ENCODE peak calls at places on chromosomes 5 and 9, in four cellular contexts. One of them, this sample, is unnamed.

GRCh38 chr9:82488702-82489578 is 500.4 kb downstream of the SPATA31D1 start:
- DNase-seq in right atrium auricular region: no peak
- DNase-seq in Panc1: no peak
- DNase-seq in adrenal gland: no peak
- DNase-seq in this sample: peak; percentile 73

GRCh38 chr5:102666164-102666951 is 88.7 kb upstream of the PAM start:
- DNase-seq in right atrium auricular region: no peak
- DNase-seq in Panc1: no peak
- DNase-seq in adrenal gland: peak; percentile 56
- DNase-seq in this sample: no peak

GRCh38 chr5:98173334-98173733 is 600.1 kb upstream of the RGMB start:
- DNase-seq in right atrium auricular region: no peak
- DNase-seq in Panc1: no peak
- DNase-seq in adrenal gland: no peak
- DNase-seq in this sample: no peak

GRCh38 chr5:1490360-1490759 is 33.4 kb downstream of the LPCAT1 start:
- DNase-seq in right atrium auricular region: no peak
- DNase-seq in Panc1: no peak
- DNase-seq in adrenal gland: no peak
- DNase-seq in this sample: no peak

GRCh38 chr9:126443144-126443543 is 116.5 kb downstream of the MVB12B start:
- DNase-seq in right atrium auricular region: no peak
- DNase-seq in Panc1: no peak
- DNase-seq in adrenal gland: no peak
- DNase-seq in this sample: no peak

GRCh38 chr5:161547573-161548471 is 1.3 kb upstream of the GABRB2 start:
- DNase-seq in right atrium auricular region: no peak
- DNase-seq in Panc1: no peak
- DNase-seq in adrenal gland: peak; percentile 25
- DNase-seq in this sample: peak; percentile 52

GRCh38 chr5:52774005-52774410 is 13.7 kb upstream of the ITGA1 start:
- DNase-seq in right atrium auricular region: no peak
- DNase-seq in Panc1: no peak
- DNase-seq in adrenal gland: no peak
- DNase-seq in this sample: peak; percentile 47

GRCh38 chr9:34825780-34826179 is 115.8 kb upstream of the CCL21 start:
- DNase-seq in right atrium auricular region: no peak
- DNase-seq in Panc1: no peak
- DNase-seq in adrenal gland: no peak
- DNase-seq in this sample: no peak

GRCh38 chr5:60810438-60811085 is 33.5 kb downstream of the ELOVL7 start:
- DNase-seq in right atrium auricular region: no peak
- DNase-seq in Panc1: no peak
- DNase-seq in adrenal gland: no peak
- DNase-seq in this sample: no peak

GRCh38 chr9:90956026-90956810 is 154.6 kb downstream of the SYK start:
- DNase-seq in right atrium auricular region: no peak
- DNase-seq in Panc1: no peak
- DNase-seq in adrenal gland: no peak
- DNase-seq in this sample: no peak

GRCh38 chr9:111916234-111916645 is 19.6 kb downstream of the UGCG start:
- DNase-seq in right atrium auricular region: no peak
- DNase-seq in Panc1: no peak
- DNase-seq in adrenal gland: no peak
- DNase-seq in this sample: no peak

GRCh38 chr5:62306494-62307363 is 723 bp downstream of the KIF2A start:
- DNase-seq in right atrium auricular region: peak; percentile 59
- DNase-seq in Panc1: no peak
- DNase-seq in adrenal gland: peak; percentile 14
- DNase-seq in this sample: peak; percentile 69

GRCh38 chr5:73288803-73289720 is 116.1 kb downstream of the TMEM174 start:
- DNase-seq in right atrium auricular region: no peak
- DNase-seq in Panc1: no peak
- DNase-seq in adrenal gland: no peak
- DNase-seq in this sample: no peak

GRCh38 chr9:114883709-114884108 is 46.7 kb downstream of the TNFSF8 start:
- DNase-seq in right atrium auricular region: no peak
- DNase-seq in Panc1: no peak
- DNase-seq in adrenal gland: no peak
- DNase-seq in this sample: no peak

GRCh38 chr9:2608276-2608675 is 13.3 kb upstream of the VLDLR start:
- DNase-seq in right atrium auricular region: no peak
- DNase-seq in Panc1: no peak
- DNase-seq in adrenal gland: no peak
- DNase-seq in this sample: no peak

GRCh38 chr5:169296456-169297220 is 4.3 kb downstream of the SLIT3 start:
- DNase-seq in right atrium auricular region: peak; percentile 73
- DNase-seq in Panc1: peak; percentile 45
- DNase-seq in adrenal gland: no peak
- DNase-seq in this sample: no peak

GRCh38 chr9:86943223-86943870 is 4.0 kb downstream of the GAS1 start:
- DNase-seq in right atrium auricular region: no peak
- DNase-seq in Panc1: no peak
- DNase-seq in adrenal gland: no peak
- DNase-seq in this sample: peak; percentile 52

GRCh38 chr5:55855509-55855908 is 4.4 kb downstream of the IL31RA start:
- DNase-seq in right atrium auricular region: no peak
- DNase-seq in Panc1: no peak
- DNase-seq in adrenal gland: no peak
- DNase-seq in this sample: no peak

GRCh38 chr5:15695171-15695676 is 195.2 kb downstream of the FBXL7 start:
- DNase-seq in right atrium auricular region: no peak
- DNase-seq in Panc1: no peak
- DNase-seq in adrenal gland: no peak
- DNase-seq in this sample: no peak

GRCh38 chr5:76388791-76389512 is 14.1 kb upstream of the IQGAP2 start:
- DNase-seq in right atrium auricular region: no peak
- DNase-seq in Panc1: no peak
- DNase-seq in adrenal gland: no peak
- DNase-seq in this sample: no peak

GRCh38 chr9:19490269-19490668 is 81.5 kb downstream of the ACER2 start:
- DNase-seq in right atrium auricular region: no peak
- DNase-seq in Panc1: no peak
- DNase-seq in adrenal gland: no peak
- DNase-seq in this sample: no peak

GRCh38 chr9:109880276-109881169 is 100.5 kb downstream of the PALM2AKAP2 start:
- DNase-seq in right atrium auricular region: no peak
- DNase-seq in Panc1: no peak
- DNase-seq in adrenal gland: no peak
- DNase-seq in this sample: no peak

GRCh38 chr9:27437652-27438373 is 86.3 kb upstream of the IFNK start:
- DNase-seq in right atrium auricular region: no peak
- DNase-seq in Panc1: no peak
- DNase-seq in adrenal gland: no peak
- DNase-seq in this sample: no peak

GRCh38 chr5:37789991-37790390 is 49.9 kb downstream of the GDNF start:
- DNase-seq in right atrium auricular region: no peak
- DNase-seq in Panc1: no peak
- DNase-seq in adrenal gland: no peak
- DNase-seq in this sample: no peak

GRCh38 chr5:134545070-134545868 is 19.8 kb downstream of the JADE2 start:
- DNase-seq in right atrium auricular region: peak; percentile 94
- DNase-seq in Panc1: no peak
- DNase-seq in adrenal gland: no peak
- DNase-seq in this sample: peak; percentile 43

GRCh38 chr5:82244854-82245635 is 33.1 kb downstream of the RPS23 start:
- DNase-seq in right atrium auricular region: no peak
- DNase-seq in Panc1: no peak
- DNase-seq in adrenal gland: no peak
- DNase-seq in this sample: no peak

GRCh38 chr5:156096259-156096658 is 230.7 kb upstream of the SGCD start:
- DNase-seq in right atrium auricular region: no peak
- DNase-seq in Panc1: no peak
- DNase-seq in adrenal gland: no peak
- DNase-seq in this sample: no peak

GRCh38 chr9:4530375-4530774 is 40.1 kb downstream of the SLC1A1 start:
- DNase-seq in right atrium auricular region: no peak
- DNase-seq in Panc1: no peak
- DNase-seq in adrenal gland: no peak
- DNase-seq in this sample: no peak

GRCh38 chr9:125789196-125789595 is 42.0 kb downstream of the PBX3 start:
- DNase-seq in right atrium auricular region: no peak
- DNase-seq in Panc1: no peak
- DNase-seq in adrenal gland: no peak
- DNase-seq in this sample: no peak

GRCh38 chr5:66923922-66924321 is 272.7 kb downstream of the CD180 start:
- DNase-seq in right atrium auricular region: no peak
- DNase-seq in Panc1: no peak
- DNase-seq in adrenal gland: no peak
- DNase-seq in this sample: no peak

GRCh38 chr9:90300901-90301688 is 341.5 kb downstream of the DIRAS2 start:
- DNase-seq in right atrium auricular region: peak; percentile 63
- DNase-seq in Panc1: peak; percentile 48
- DNase-seq in adrenal gland: no peak
- DNase-seq in this sample: no peak

GRCh38 chr5:72248352-72249032 is 71.5 kb downstream of the MRPS27 start:
- DNase-seq in right atrium auricular region: peak; percentile 61
- DNase-seq in Panc1: no peak
- DNase-seq in adrenal gland: peak; percentile 70
- DNase-seq in this sample: no peak

DNA sequence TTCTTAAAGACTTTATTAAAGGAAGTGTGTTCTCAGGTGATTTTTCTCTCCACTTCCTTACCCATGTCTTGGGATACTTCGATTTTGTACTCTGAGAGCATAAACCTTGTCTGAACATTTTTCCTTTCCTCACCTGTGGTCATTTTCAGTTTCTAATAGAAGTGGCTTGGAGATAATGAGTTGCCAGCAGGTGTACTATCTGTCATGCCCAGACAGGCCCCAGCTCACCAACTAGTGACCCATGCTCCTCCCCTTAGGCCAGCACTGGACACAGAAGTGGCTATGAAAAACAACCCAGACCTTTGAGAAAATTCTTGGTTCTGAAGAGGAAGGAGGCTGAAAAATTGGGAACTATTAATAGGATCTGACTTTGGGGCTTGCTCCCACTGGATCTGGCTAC is 49.2 kb upstream of the SMIM32 start:
- DNase-seq in right atrium auricular region: no peak
- DNase-seq in Panc1: no peak
- DNase-seq in adrenal gland: no peak
- DNase-seq in this sample: no peak
- H3K27ac ChIP-seq in right atrium auricular region: no peak overlapping the region
- H3K27ac ChIP-seq in Panc1: no peak overlapping the region
- H3K27ac ChIP-seq in adrenal gland: no peak overlapping the region
- H3K27ac ChIP-seq in this sample: no peak overlapping the region

DNA sequence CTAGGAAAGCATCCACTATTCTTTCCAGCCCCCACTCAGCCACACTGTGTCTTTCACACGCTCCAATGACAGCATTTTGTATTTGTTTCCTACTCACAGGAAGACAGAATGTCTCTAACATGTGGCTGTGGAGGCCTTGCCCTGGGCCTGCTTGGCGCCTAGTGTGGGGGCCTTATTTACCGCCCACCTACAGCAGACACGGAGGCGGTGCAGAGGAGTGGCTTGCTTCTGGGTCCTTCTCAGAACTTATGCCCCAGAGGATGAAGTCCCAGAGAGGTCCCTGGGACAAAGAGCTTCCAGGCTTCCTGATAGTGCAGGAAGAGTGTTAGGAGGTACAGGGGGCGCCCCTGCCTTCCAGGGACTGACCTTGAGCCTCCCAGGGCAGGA is 8.5 kb upstream of the MRNIP start:
- DNase-seq in right atrium auricular region: no peak
- DNase-seq in Panc1: no peak
- DNase-seq in adrenal gland: no peak
- DNase-seq in this sample: no peak
- H3K36me3 ChIP-seq in right atrium auricular region: peaks cover 38% of the 10 kb centered on the region
- H3K36me3 ChIP-seq in Panc1: peaks cover 6% of the 10 kb centered on the region
- H3K36me3 ChIP-seq in adrenal gland: no peaks in the 10 kb centered on the region
- H3K36me3 ChIP-seq in this sample: peaks cover 37% of the 10 kb centered on the region

DNA sequence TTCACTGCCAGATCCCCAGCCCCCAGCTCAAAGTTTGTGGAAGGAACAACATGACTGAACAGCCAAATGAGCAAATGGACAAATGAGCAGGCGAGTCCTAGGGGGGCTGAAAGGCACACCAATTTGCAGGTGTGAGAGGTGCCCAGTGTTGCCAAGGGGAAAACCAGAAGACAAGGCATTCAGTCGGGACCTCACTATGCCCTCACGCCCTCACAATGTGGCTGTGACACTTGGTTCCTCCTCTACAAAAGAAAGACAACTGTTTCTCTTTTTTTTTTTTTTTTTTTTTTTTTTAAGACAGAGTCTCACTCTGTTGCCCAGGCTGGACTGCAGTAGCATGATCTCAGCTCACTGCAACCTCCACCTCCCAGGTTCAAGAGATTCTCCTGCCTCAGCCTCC is 28.0 kb downstream of the TNIP1 start:
- DNase-seq in right atrium auricular region: no peak
- DNase-seq in Panc1: no peak
- DNase-seq in adrenal gland: no peak
- DNase-seq in this sample: no peak
- H3K27ac ChIP-seq in right atrium auricular region: no peak overlapping the region
- H3K27ac ChIP-seq in Panc1: no peak overlapping the region
- H3K27ac ChIP-seq in adrenal gland: no peak overlapping the region
- H3K27ac ChIP-seq in this sample: no peak overlapping the region

DNA sequence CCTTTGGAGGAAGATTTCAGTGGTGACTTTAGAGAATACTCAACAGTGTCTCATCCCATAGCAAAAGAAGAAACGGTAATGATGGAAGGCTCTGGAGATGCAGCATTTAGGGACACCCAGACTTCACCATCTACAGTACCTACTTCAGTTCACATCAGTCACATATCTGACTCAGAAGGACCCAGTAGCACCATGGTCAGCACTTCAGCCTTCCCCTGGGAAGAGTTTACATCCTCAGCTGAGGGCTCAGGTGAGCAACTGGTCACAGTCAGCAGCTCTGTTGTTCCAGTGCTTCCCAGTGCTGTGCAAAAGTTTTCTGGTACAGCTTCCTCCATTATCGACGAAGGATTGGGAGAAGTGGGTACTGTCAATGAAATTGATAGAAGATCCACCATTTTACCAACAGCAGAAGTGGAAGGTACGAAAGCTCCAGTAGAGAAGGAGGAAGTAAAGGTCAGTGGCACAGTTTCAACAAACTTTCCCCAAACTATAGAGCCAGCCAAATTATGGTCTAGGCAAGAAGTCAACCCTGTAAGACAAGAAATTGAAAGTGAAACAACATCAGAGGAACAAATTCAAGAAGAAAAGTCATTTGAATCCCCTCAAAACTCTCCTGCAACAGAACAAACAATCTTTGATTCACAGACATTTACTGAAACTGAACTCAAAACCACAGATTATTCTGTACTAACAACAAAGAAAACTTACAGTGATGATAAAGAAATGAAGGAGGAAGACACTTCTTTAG is 67.4 kb downstream of the VCAN start:
- DNase-seq in right atrium auricular region: no peak
- DNase-seq in Panc1: no peak
- DNase-seq in adrenal gland: no peak
- DNase-seq in this sample: no peak
- H3K36me3 ChIP-seq in right atrium auricular region: peaks cover 4% of the 10 kb centered on the region
- H3K36me3 ChIP-seq in Panc1: no peaks in the 10 kb centered on the region
- H3K36me3 ChIP-seq in adrenal gland: no peaks in the 10 kb centered on the region
- H3K36me3 ChIP-seq in this sample: no peaks in the 10 kb centered on the region

GRCh38 chr5:18112066-18112465 is 477.8 kb downstream of the TAF11L14 start:
- DNase-seq in right atrium auricular region: no peak
- DNase-seq in Panc1: no peak
- DNase-seq in adrenal gland: no peak
- DNase-seq in this sample: no peak

GRCh38 chr5:18119156-18119785 is 485.0 kb downstream of the TAF11L14 start:
- DNase-seq in right atrium auricular region: no peak
- DNase-seq in Panc1: no peak
- DNase-seq in adrenal gland: no peak
- DNase-seq in this sample: no peak

GRCh38 chr5:18113724-18114123 is 479.5 kb downstream of the TAF11L14 start:
- DNase-seq in right atrium auricular region: no peak
- DNase-seq in Panc1: peak; percentile 7
- DNase-seq in adrenal gland: no peak
- DNase-seq in this sample: no peak

GRCh38 chr5:18114161-18114802 is 480.0 kb downstream of the TAF11L14 start:
- DNase-seq in right atrium auricular region: no peak
- DNase-seq in Panc1: no peak
- DNase-seq in adrenal gland: no peak
- DNase-seq in this sample: no peak
- H3K27ac ChIP-seq in right atrium auricular region: no peak overlapping the region
- H3K27ac ChIP-seq in Panc1: no peak overlapping the region
- H3K27ac ChIP-seq in adrenal gland: no peak overlapping the region
- H3K27ac ChIP-seq in this sample: no peak overlapping the region